ENCODE peak calls at places on chromosomes 5 and 9, in five cellular contexts. One of them, this sample, is unnamed.
A peak's percentile ranks its signal among the peaks of the same experiment; 100 is the strongest.

GRCh38 chr5:172640822-172641358 is at the start of gene NEURL1B:
- DNase-seq in osteocyte: peak; percentile 88
- DNase-seq in endothelial cell: peak; percentile 68
- DNase-seq in Right ventricle myocardium superior: peak; percentile 90
- DNase-seq in AG08396: peak; percentile 95
- DNase-seq in this sample: no peak

GRCh38 chr9:19379697-19380046 is 364 bp downstream of the RPS6 start:
- DNase-seq in osteocyte: no peak
- DNase-seq in endothelial cell: no peak
- DNase-seq in Right ventricle myocardium superior: peak; percentile 64
- DNase-seq in AG08396: peak; percentile 27
- DNase-seq in this sample: no peak

GRCh38 chr9:68709291-68709970 is 4.4 kb downstream of the PIP5K1B start:
- DNase-seq in osteocyte: no peak
- DNase-seq in endothelial cell: no peak
- DNase-seq in Right ventricle myocardium superior: no peak
- DNase-seq in AG08396: no peak
- DNase-seq in this sample: peak; percentile 26

GRCh38 chr9:19807182-19807892 is 18.5 kb upstream of the SLC24A2 start:
- DNase-seq in osteocyte: no peak
- DNase-seq in endothelial cell: no peak
- DNase-seq in Right ventricle myocardium superior: no peak
- DNase-seq in AG08396: no peak
- DNase-seq in this sample: no peak

GRCh38 chr9:16824545-16825041 is 45.9 kb downstream of the BNC2 start:
- DNase-seq in osteocyte: no peak
- DNase-seq in endothelial cell: no peak
- DNase-seq in Right ventricle myocardium superior: no peak
- DNase-seq in AG08396: no peak
- DNase-seq in this sample: no peak

GRCh38 chr9:37968228-37968672 is 64.3 kb upstream of the SLC25A51 start:
- DNase-seq in osteocyte: no peak
- DNase-seq in endothelial cell: no peak
- DNase-seq in Right ventricle myocardium superior: no peak
- DNase-seq in AG08396: peak; percentile 32
- DNase-seq in this sample: no peak

GRCh38 chr5:126016256-126016655 is 407.0 kb upstream of the GRAMD2B start:
- DNase-seq in osteocyte: no peak
- DNase-seq in endothelial cell: no peak
- DNase-seq in Right ventricle myocardium superior: peak; percentile 78
- DNase-seq in AG08396: no peak
- DNase-seq in this sample: no peak

GRCh38 chr5:179205277-179205676 is 140.0 kb downstream of the ADAMTS2 start:
- DNase-seq in osteocyte: no peak
- DNase-seq in endothelial cell: no peak
- DNase-seq in Right ventricle myocardium superior: no peak
- DNase-seq in AG08396: no peak
- DNase-seq in this sample: no peak

GRCh38 chr5:116990010-116990409 is 415.4 kb upstream of the SEMA6A start:
- DNase-seq in osteocyte: no peak
- DNase-seq in endothelial cell: no peak
- DNase-seq in Right ventricle myocardium superior: no peak
- DNase-seq in AG08396: no peak
- DNase-seq in this sample: no peak

GRCh38 chr5:115415143-115415491 is 118.7 kb upstream of the CCDC112 start:
- DNase-seq in osteocyte: no peak
- DNase-seq in endothelial cell: no peak
- DNase-seq in Right ventricle myocardium superior: no peak
- DNase-seq in AG08396: peak; percentile 36
- DNase-seq in this sample: peak; percentile 87

GRCh38 chr5:56706504-56706903 is 108.8 kb upstream of the MAP3K1 start:
- DNase-seq in osteocyte: no peak
- DNase-seq in endothelial cell: no peak
- DNase-seq in Right ventricle myocardium superior: no peak
- DNase-seq in AG08396: no peak
- DNase-seq in this sample: no peak

GRCh38 chr9:132670816-132671371 is 630 bp downstream of the GTF3C4 start:
- DNase-seq in osteocyte: no peak
- DNase-seq in endothelial cell: peak; percentile 51
- DNase-seq in Right ventricle myocardium superior: peak; percentile 46
- DNase-seq in AG08396: peak; percentile 29
- DNase-seq in this sample: no peak

GRCh38 chr5:108989761-108990392 is 242.2 kb downstream of the FER start:
- DNase-seq in osteocyte: no peak
- DNase-seq in endothelial cell: no peak
- DNase-seq in Right ventricle myocardium superior: no peak
- DNase-seq in AG08396: peak; percentile 10
- DNase-seq in this sample: no peak

GRCh38 chr5:34684281-34684979 is 28.3 kb downstream of the RAI14 start:
- DNase-seq in osteocyte: no peak
- DNase-seq in endothelial cell: no peak
- DNase-seq in Right ventricle myocardium superior: no peak
- DNase-seq in AG08396: peak; percentile 15
- DNase-seq in this sample: no peak

GRCh38 chr9:91038483-91039124 is 237.0 kb downstream of the SYK start:
- DNase-seq in osteocyte: no peak
- DNase-seq in endothelial cell: no peak
- DNase-seq in Right ventricle myocardium superior: no peak
- DNase-seq in AG08396: no peak
- DNase-seq in this sample: peak; percentile 70

GRCh38 chr9:35812025-35812602 is at the start of gene SPAG8:
- DNase-seq in osteocyte: peak; percentile 96
- DNase-seq in endothelial cell: peak; percentile 79
- DNase-seq in Right ventricle myocardium superior: peak; percentile 97
- DNase-seq in AG08396: peak; percentile 94
- DNase-seq in this sample: peak; percentile 97

GRCh38 chr5:160188151-160188967 is 40.9 kb upstream of the FABP6 start:
- DNase-seq in osteocyte: no peak
- DNase-seq in endothelial cell: peak; percentile 29
- DNase-seq in Right ventricle myocardium superior: peak; percentile 83
- DNase-seq in AG08396: peak; percentile 81
- DNase-seq in this sample: no peak

GRCh38 chr9:70003786-70004185 is 39.9 kb upstream of the MAMDC2 start:
- DNase-seq in osteocyte: no peak
- DNase-seq in endothelial cell: no peak
- DNase-seq in Right ventricle myocardium superior: no peak
- DNase-seq in AG08396: no peak
- DNase-seq in this sample: no peak

GRCh38 chr5:166185232-166185631 is 2106.2 kb upstream of the WWC1 start:
- DNase-seq in osteocyte: no peak
- DNase-seq in endothelial cell: no peak
- DNase-seq in Right ventricle myocardium superior: no peak
- DNase-seq in AG08396: no peak
- DNase-seq in this sample: no peak

GRCh38 chr5:159332800-159333563 is 2.7 kb upstream of the IL12B start:
- DNase-seq in osteocyte: no peak
- DNase-seq in endothelial cell: no peak
- DNase-seq in Right ventricle myocardium superior: no peak
- DNase-seq in AG08396: no peak
- DNase-seq in this sample: peak; percentile 60

GRCh38 chr9:95780751-95781150 is 94.7 kb upstream of the ERCC6L2 start:
- DNase-seq in osteocyte: no peak
- DNase-seq in endothelial cell: no peak
- DNase-seq in Right ventricle myocardium superior: no peak
- DNase-seq in AG08396: no peak
- DNase-seq in this sample: no peak

GRCh38 chr9:4321554-4321953 is 21.7 kb upstream of the GLIS3 start:
- DNase-seq in osteocyte: no peak
- DNase-seq in endothelial cell: no peak
- DNase-seq in Right ventricle myocardium superior: no peak
- DNase-seq in AG08396: no peak
- DNase-seq in this sample: no peak

GRCh38 chr9:131704195-131704983 is 35.5 kb downstream of the RAPGEF1 start:
- DNase-seq in osteocyte: no peak
- DNase-seq in endothelial cell: no peak
- DNase-seq in Right ventricle myocardium superior: no peak
- DNase-seq in AG08396: no peak
- DNase-seq in this sample: no peak

GRCh38 chr5:127572930-127573329 is 55.5 kb downstream of the PRRC1 start:
- DNase-seq in osteocyte: no peak
- DNase-seq in endothelial cell: no peak
- DNase-seq in Right ventricle myocardium superior: no peak
- DNase-seq in AG08396: no peak
- DNase-seq in this sample: no peak

GRCh38 chr5:54390539-54391031 is 64.9 kb upstream of the HSPB3 start:
- DNase-seq in osteocyte: no peak
- DNase-seq in endothelial cell: no peak
- DNase-seq in Right ventricle myocardium superior: no peak
- DNase-seq in AG08396: no peak
- DNase-seq in this sample: no peak

GRCh38 chr9:16331527-16331926 is 538.9 kb downstream of the BNC2 start:
- DNase-seq in osteocyte: no peak
- DNase-seq in endothelial cell: no peak
- DNase-seq in Right ventricle myocardium superior: no peak
- DNase-seq in AG08396: no peak
- DNase-seq in this sample: no peak

This sample was measured in esophagus muscularis mucosa.